ENCODE peak calls at places on chromosomes 1 and 21, in five cellular contexts. Y is activated naive CD8-positive, alpha-beta T cell treated with anti-CD3 and anti-CD28 coated beads, Interleukin-2, amount 10 ng/mL, durations not matched to agents 7 days and 5 days; J is A172; C is effector CD4-positive, alpha-beta T cell; P is tibial nerve. U is an unnamed sample.

GRCh38 chr1:173190101-173190895 is 16.8 kb downstream of the TNFSF4 start:
- DNase-seq in Y (no peak), J (peak; percentile 92), C (no peak), P (peak; percentile 82), U (peak; percentile 63)

GRCh38 chr1:156477526-156478249 is 22.9 kb downstream of the MEF2D start:
- DNase-seq in Y (no peak), J (no peak), C (no peak), P (no peak), U (no peak)

GRCh38 chr21:16085436-16085835 is 355.7 kb downstream of the USP25 start:
- DNase-seq in Y (no peak), J (peak; percentile 55), C (no peak), P (no peak), U (no peak)

GRCh38 chr1:67534627-67535065 is 104.4 kb upstream of the SERBP1 start:
- DNase-seq in Y (no peak), J (peak; percentile 33), C (no peak), P (no peak), U (no peak)

GRCh38 chr1:21232044-21232443 is 55.3 kb upstream of the EIF4G3 start:
- DNase-seq in Y (no peak), J (peak; percentile 33), C (peak; percentile 28), P (peak; percentile 69), U (no peak)

GRCh38 chr1:3156936-3157335 is 87.9 kb downstream of the PRDM16 start:
- DNase-seq in Y (no peak), J (no peak), C (no peak), P (no peak), U (no peak)

GRCh38 chr21:25039461-25040380 is 567.6 kb downstream of the MRPL39 start:
- DNase-seq in Y (no peak), J (peak; percentile 69), C (no peak), P (no peak), U (no peak)

GRCh38 chr1:47940779-47941178 is 56.4 kb downstream of the TRABD2B start:
- DNase-seq in Y (no peak), J (peak; percentile 37), C (no peak), P (no peak), U (no peak)

GRCh38 chr1:68231627-68232303 is 558 bp downstream of the WLS start:
- DNase-seq in Y (no peak), J (peak; percentile 49), C (no peak), P (peak; percentile 53), U (no peak)

GRCh38 chr1:234851450-234852438 is 241.8 kb upstream of the IRF2BP2 start:
- DNase-seq in Y (no peak), J (peak; percentile 87), C (no peak), P (no peak), U (no peak)

GRCh38 chr1:63116016-63116415 is 206.4 kb upstream of the FOXD3 start:
- DNase-seq in Y (no peak), J (peak; percentile 50), C (no peak), P (no peak), U (no peak)

GRCh38 chr1:212118167-212118871 is 82.8 kb downstream of the DTL start:
- DNase-seq in Y (no peak), J (no peak), C (no peak), P (no peak), U (no peak)

GRCh38 chr1:57826535-57826934 is 402.7 kb upstream of the DAB1 start:
- DNase-seq in Y (no peak), J (no peak), C (no peak), P (no peak), U (no peak)

GRCh38 chr1:225763815-225764548 is 13.6 kb upstream of the SRP9 start:
- DNase-seq in Y (no peak), J (peak; percentile 79), C (no peak), P (no peak), U (no peak)

GRCh38 chr1:205988585-205988995 is 14.6 kb downstream of the RAB7B start:
- DNase-seq in Y (no peak), J (no peak), C (no peak), P (no peak), U (peak; percentile 32)

GRCh38 chr21:32597205-32597604 is 11.9 kb upstream of the TCP10L start:
- DNase-seq in Y (no peak), J (peak; percentile 97), C (no peak), P (no peak), U (no peak)

GRCh38 chr1:200535605-200536004 is 84.9 kb downstream of the KIF14 start:
- DNase-seq in Y (no peak), J (peak; percentile 80), C (no peak), P (no peak), U (no peak)

GRCh38 chr1:236686815-236687160 is 489 bp downstream of the ACTN2 start:
- DNase-seq in Y (no peak), J (no peak), C (no peak), P (no peak), U (no peak)

GRCh38 chr1:113976609-113977278 is 2.5 kb upstream of the OLFML3 start:
- DNase-seq in Y (no peak), J (no peak), C (no peak), P (no peak), U (no peak)

GRCh38 chr1:231206856-231207255 is 34.2 kb upstream of the GNPAT start:
- DNase-seq in Y (no peak), J (no peak), C (no peak), P (no peak), U (no peak)

GRCh38 chr1:63487336-63488065 is 35.5 kb downstream of the ITGB3BP start:
- DNase-seq in Y (no peak), J (no peak), C (no peak), P (no peak), U (no peak)

GRCh38 chr1:91501527-91501859 is 842 bp downstream of the CDC7 start:
- DNase-seq in Y (no peak), J (no peak), C (no peak), P (no peak), U (peak; percentile 27)

GRCh38 chr1:11285883-11286734 is 13.1 kb downstream of the UBIAD1 start:
- DNase-seq in Y (no peak), J (no peak), C (no peak), P (no peak), U (no peak)

GRCh38 chr1:54361342-54361741 is 44.9 kb downstream of the SSBP3 start:
- DNase-seq in Y (no peak), J (no peak), C (no peak), P (peak; percentile 33), U (peak; percentile 58)

GRCh38 chr1:63772201-63772600 is 1.6 kb upstream of the ROR1 start:
- DNase-seq in Y (no peak), J (no peak), C (no peak), P (no peak), U (no peak)

GRCh38 chr1:64476251-64476952 is 6.5 kb downstream of the CACHD1 start:
- DNase-seq in Y (no peak), J (peak; percentile 44), C (no peak), P (no peak), U (no peak)

GRCh38 chr1:205515781-205516253 is 11.3 kb downstream of the CDK18 start:
- DNase-seq in Y (no peak), J (peak; percentile 77), C (no peak), P (no peak), U (no peak)

GRCh38 chr1:155596864-155597263 is 13.2 kb upstream of the MSTO1 start:
- DNase-seq in Y (no peak), J (no peak), C (no peak), P (no peak), U (no peak)

GRCh38 chr1:178004926-178005391 is 35.1 kb upstream of the SEC16B start:
- DNase-seq in Y (no peak), J (peak; percentile 40), C (no peak), P (no peak), U (no peak)

GRCh38 chr1:154772611-154773515 is 97.2 kb downstream of the KCNN3 start:
- DNase-seq in Y (no peak), J (no peak), C (no peak), P (no peak), U (no peak)

GRCh38 chr21:34072145-34073031 is 990 bp upstream of the MRPS6 start:
- DNase-seq in Y (no peak), J (no peak), C (peak; percentile 7), P (peak; percentile 25), U (peak; percentile 11)

GRCh38 chr1:9028921-9029715 is 2.9 kb upstream of the SLC2A7 start:
- DNase-seq in Y (no peak), J (no peak), C (no peak), P (no peak), U (no peak)

GRCh38 chr1:53541761-53542550 is 82.8 kb downstream of the DMRTB1 start:
- DNase-seq in Y (no peak), J (peak; percentile 80), C (no peak), P (no peak), U (no peak)

GRCh38 chr1:172940170-172940855 is 110.4 kb downstream of the TNFSF18 start:
- DNase-seq in Y (no peak), J (peak; percentile 75), C (no peak), P (no peak), U (no peak)

GRCh38 chr1:5509664-5510452 is 482.4 kb downstream of the NPHP4 start:
- DNase-seq in Y (peak; percentile 76), J (peak; percentile 5), C (peak; percentile 66), P (peak; percentile 50), U (peak; percentile 70)

GRCh38 chr1:7299994-7300393 is 471.1 kb upstream of the VAMP3 start:
- DNase-seq in Y (no peak), J (peak; percentile 70), C (no peak), P (no peak), U (no peak)

GRCh38 chr1:205774277-205775014 is 836 bp downstream of the RAB29 start:
- DNase-seq in Y (peak; percentile 61), J (peak; percentile 18), C (peak; percentile 31), P (no peak), U (no peak)

GRCh38 chr1:40944841-40945430 is 34.6 kb upstream of the CTPS1 start:
- DNase-seq in Y (no peak), J (no peak), C (no peak), P (no peak), U (no peak)